ENCODE peak calls at places on chromosome 16, in five cellular contexts. F is lower leg skin; T is cardiac muscle cell; U is heart left ventricle; H is CD8-positive, alpha-beta T cell. L is an unnamed sample.

GRCh38 chr16:11316331-11317015 is 28.8 kb upstream of the RMI2 start:
- DNase-seq in F (no peak), U (no peak), H (no peak), T (no peak), L (no peak)

GRCh38 chr16:4723071-4723767 is 10.9 kb downstream of the ANKS3 start:
- DNase-seq in H (no peak), U (no peak), T (no peak), F (no peak), L (no peak)

GRCh38 chr16:4696172-4696904 is 3.0 kb downstream of the NUDT16L1 start:
- DNase-seq in U (peak; percentile 21), H (no peak), T (no peak), F (peak; percentile 88), L (no peak)

GRCh38 chr16:11211061-11211976 is 44.7 kb downstream of the SOCS1 start:
- DNase-seq in H (no peak), F (no peak), U (no peak), T (no peak), L (no peak)

GRCh38 chr16:86229866-86230656 is 280.3 kb upstream of the FOXF1 start:
- DNase-seq in U (no peak), H (no peak), F (peak; percentile 73), T (no peak), L (no peak)

GRCh38 chr16:82788225-82788624 is 161.5 kb downstream of the CDH13 start:
- DNase-seq in T (no peak), U (no peak), F (no peak), H (no peak), L (no peak)

GRCh38 chr16:69727916-69728270 is 1.5 kb upstream of the NQO1 start:
- DNase-seq in U (no peak), F (no peak), H (no peak), T (no peak), L (peak; percentile 3)

GRCh38 chr16:11666108-11667055 is 1.9 kb upstream of the SNN start:
- DNase-seq in H (no peak), F (no peak), U (no peak), T (no peak), L (no peak)

GRCh38 chr16:90015586-90016338 is 3.5 kb downstream of the DBNDD1 start:
- DNase-seq in U (no peak), T (no peak), F (no peak), H (no peak), L (no peak)

GRCh38 chr16:15726715-15727114 is 76.7 kb downstream of the NDE1 start:
- DNase-seq in F (no peak), U (no peak), H (no peak), T (no peak), L (no peak)

GRCh38 chr16:4064950-4065352 is 51.3 kb downstream of the ADCY9 start:
- DNase-seq in H (peak; percentile 17), T (no peak), U (no peak), F (peak; percentile 25), L (no peak)

GRCh38 chr16:57235128-57236092 is 9.6 kb upstream of the ARL2BP start:
- DNase-seq in H (no peak), T (peak; percentile 11), U (no peak), F (no peak), L (peak; percentile 29)

GRCh38 chr16:47750371-47750770 is 289.2 kb downstream of the PHKB start:
- DNase-seq in F (no peak), T (no peak), H (no peak), U (no peak), L (no peak)

GRCh38 chr16:28910046-28911031 is 14.7 kb downstream of the RABEP2 start:
- DNase-seq in H (no peak), U (no peak), T (no peak), F (no peak), L (no peak)

GRCh38 chr16:74563828-74564263 is 43.1 kb downstream of the GLG1 start:
- DNase-seq in H (no peak), U (no peak), T (no peak), F (no peak), L (no peak)

GRCh38 chr16:1258906-1259759 is 3.3 kb downstream of the TPSD1 start:
- DNase-seq in H (no peak), U (peak; percentile 16), T (peak; percentile 42), F (no peak), L (no peak)

GRCh38 chr16:20385844-20386832 is 18.4 kb downstream of the PDILT start:
- DNase-seq in H (peak; percentile 20), F (peak; percentile 92), U (peak; percentile 52), T (peak; percentile 69), L (peak; percentile 69)

GRCh38 chr16:86303787-86304685 is 206.3 kb upstream of the FOXF1 start:
- DNase-seq in T (no peak), H (no peak), F (peak; percentile 61), U (no peak), L (no peak)

GRCh38 chr16:1654505-1655268 is 23.4 kb upstream of the JPT2 start:
- DNase-seq in T (no peak), U (no peak), F (no peak), H (no peak), L (no peak)

GRCh38 chr16:67672739-67673662 is 6.4 kb downstream of the C16orf86 start:
- DNase-seq in F (peak; percentile 92), H (no peak), T (peak; percentile 68), U (peak; percentile 62), L (peak; percentile 84)

GRCh38 chr16:57825298-57826039 is 23.2 kb upstream of the KIFC3 start:
- DNase-seq in T (no peak), H (no peak), U (no peak), F (no peak), L (no peak)

GRCh38 chr16:86991679-86992078 is 325.5 kb downstream of the C16orf95 start:
- DNase-seq in H (no peak), T (no peak), F (no peak), U (no peak), L (no peak)

GRCh38 chr16:56675685-56676210 is 6.1 kb downstream of the MT1H start:
- DNase-seq in T (no peak), H (peak; percentile 30), F (peak; percentile 82), U (no peak), L (no peak)

GRCh38 chr16:48629016-48629415 is 19.0 kb upstream of the N4BP1 start:
- DNase-seq in H (no peak), U (no peak), T (no peak), F (peak; percentile 37), L (no peak)

GRCh38 chr16:69632836-69633235 is 67.1 kb downstream of the NFAT5 start:
- DNase-seq in T (no peak), F (no peak), U (no peak), H (no peak), L (no peak)

GRCh38 chr16:80317132-80318098 is 223.4 kb upstream of the DYNLRB2 start:
- DNase-seq in U (no peak), H (no peak), T (peak; percentile 92), F (no peak), L (no peak)

GRCh38 chr16:57871457-57871856 is 69.2 kb upstream of the KIFC3 start:
- DNase-seq in T (no peak), H (no peak), F (no peak), U (no peak), L (no peak)

GRCh38 chr16:85350146-85350728 is 238.0 kb upstream of the CIBAR2 start:
- DNase-seq in U (no peak), F (no peak), H (no peak), T (no peak), L (no peak)

GRCh38 chr16:80824623-80825364 is 20.4 kb upstream of the CDYL2 start:
- DNase-seq in U (no peak), T (peak; percentile 56), F (no peak), H (no peak), L (peak; percentile 44)

GRCh38 chr16:87236516-87237115 is 80.6 kb downstream of the C16orf95 start:
- DNase-seq in T (no peak), H (no peak), F (peak; percentile 70), U (no peak), L (no peak)

GRCh38 chr16:35319536-35320192 is 1860.3 kb downstream of the TP53TG3F start:
- DNase-seq in H (no peak), F (no peak), T (no peak), U (no peak), L (no peak)

GRCh38 chr16:12545292-12545610 is 258.4 kb downstream of the CPPED1 start:
- DNase-seq in F (no peak), H (no peak), U (no peak), T (no peak), L (no peak)

GRCh38 chr16:8931864-8932263 is 31.8 kb downstream of the USP7 start:
- DNase-seq in F (no peak), U (peak; percentile 61), T (peak; percentile 81), H (peak; percentile 38), L (peak; percentile 38)

GRCh38 chr16:9836118-9836736 is 346.0 kb downstream of the GRIN2A start:
- DNase-seq in T (peak; percentile 83), F (no peak), H (no peak), U (no peak), L (no peak)

GRCh38 chr16:81175325-81175891 is 63.1 kb upstream of the BCO1 start:
- DNase-seq in U (no peak), T (no peak), F (no peak), H (no peak), L (no peak)

GRCh38 chr16:7629571-7629970 is 296.9 kb downstream of the RBFOX1 start:
- DNase-seq in F (no peak), T (no peak), U (no peak), H (no peak), L (no peak)

GRCh38 chr16:7624871-7625766 is 292.5 kb downstream of the RBFOX1 start:
- DNase-seq in H (no peak), T (no peak), U (no peak), F (no peak), L (no peak)

GRCh38 chr16:7628981-7629380 is 296.3 kb downstream of the RBFOX1 start:
- DNase-seq in T (no peak), F (no peak), H (no peak), U (no peak), L (no peak)
- TF ChIP-seq CTCF in T (no peak), F (no peak), H (no peak), U (no peak), L (no peak)

GRCh38 chr16:50818380-50818779 is 76.5 kb downstream of the CYLD start:
- DNase-seq in T (no peak), U (no peak), H (no peak), F (no peak), L (no peak)
- TF ChIP-seq CTCF in T (no peak), U (no peak), H (no peak), F (no peak), L (no peak)

GRCh38 chr16:51146256-51146924 is 4.7 kb downstream of the SALL1 start:
- DNase-seq in U (no peak), T (peak; percentile 38), F (no peak), H (no peak), L (no peak)
- TF ChIP-seq CTCF in U (no peak), T (peak; percentile 50), F (no peak), H (no peak), L (no peak)

DNA sequence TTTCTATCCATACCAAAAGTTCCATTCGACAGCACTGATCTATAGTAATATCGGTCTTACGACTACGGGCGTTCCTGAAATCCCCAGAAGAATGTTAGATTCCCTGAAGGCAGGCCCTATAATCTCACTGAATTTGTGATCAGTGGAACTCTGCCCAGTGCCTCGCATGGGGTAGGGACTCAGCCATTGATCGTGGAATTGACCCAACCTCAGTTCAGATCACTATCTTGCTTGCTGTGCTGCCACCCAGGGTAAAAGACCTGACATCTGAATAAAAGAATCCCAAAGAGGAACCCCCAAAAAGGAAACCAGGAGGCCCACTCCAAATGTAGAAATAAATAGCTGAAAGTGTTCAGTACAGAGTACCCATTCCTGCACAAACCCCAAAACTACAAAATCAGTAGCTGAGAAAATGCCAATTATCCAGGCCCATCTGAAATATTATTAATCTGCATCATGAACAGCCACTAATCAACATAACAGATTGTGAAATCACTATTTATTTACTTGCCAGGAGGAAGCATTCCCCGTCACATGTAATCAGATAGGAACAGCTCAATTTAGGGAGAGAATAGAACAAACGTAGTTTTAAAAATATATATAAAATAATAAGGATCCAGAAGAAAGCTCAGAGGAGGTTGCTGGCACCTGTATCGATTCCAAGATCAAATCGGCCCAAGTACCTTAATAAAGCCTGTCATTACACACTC is 221.9 kb downstream of the ZFHX3 start:
- DNase-seq in F (no peak), T (no peak), H (no peak), U (no peak), L (no peak)
- TF ChIP-seq CTCF in F (no peak), T (no peak), H (no peak), U (no peak), L (no peak)

L was measured in GM10248.